ENCODE peak calls at places on chromosomes 3 and 15, in four cellular contexts. One of them, this sample, is unnamed.

GRCh38 chr15:62783303-62783957 is 259.1 kb upstream of the TPM1 start:
- DNase-seq in A673: no peak
- DNase-seq in CD8-positive, alpha-beta T cell: no peak
- DNase-seq in astrocyte of the spinal cord: peak
- DNase-seq in this sample: no peak

GRCh38 chr3:69776926-69777581 is 37.8 kb downstream of the MITF start:
- DNase-seq in A673: no peak
- DNase-seq in astrocyte of the spinal cord: no peak
- DNase-seq in CD8-positive, alpha-beta T cell: no peak
- DNase-seq in this sample: no peak

GRCh38 chr3:48013288-48013980 is 2.8 kb downstream of the MAP4 start:
- DNase-seq in CD8-positive, alpha-beta T cell: no peak
- DNase-seq in astrocyte of the spinal cord: peak
- DNase-seq in A673: peak
- DNase-seq in this sample: no peak

GRCh38 chr3:183502782-183503181 is 52.7 kb downstream of the KLHL6 start:
- DNase-seq in A673: peak
- DNase-seq in CD8-positive, alpha-beta T cell: no peak
- DNase-seq in astrocyte of the spinal cord: no peak
- DNase-seq in this sample: no peak

GRCh38 chr3:6250167-6250566 is 610.7 kb upstream of the GRM7 start:
- DNase-seq in astrocyte of the spinal cord: no peak
- DNase-seq in A673: no peak
- DNase-seq in CD8-positive, alpha-beta T cell: no peak
- DNase-seq in this sample: no peak

GRCh38 chr3:16319307-16319706 is 54.3 kb downstream of the OXNAD1 start:
- DNase-seq in A673: peak
- DNase-seq in astrocyte of the spinal cord: no peak
- DNase-seq in CD8-positive, alpha-beta T cell: peak
- DNase-seq in this sample: no peak

GRCh38 chr3:151460774-151461450 is at the start of gene IGSF10:
- DNase-seq in CD8-positive, alpha-beta T cell: no peak
- DNase-seq in A673: peak
- DNase-seq in astrocyte of the spinal cord: no peak
- DNase-seq in this sample: no peak

GRCh38 chr3:126551066-126551838 is 7.5 kb downstream of the C3orf22 start:
- DNase-seq in astrocyte of the spinal cord: no peak
- DNase-seq in A673: no peak
- DNase-seq in CD8-positive, alpha-beta T cell: no peak
- DNase-seq in this sample: no peak

GRCh38 chr3:160006282-160007163 is 17.9 kb downstream of the IL12A start:
- DNase-seq in astrocyte of the spinal cord: peak
- DNase-seq in A673: peak
- DNase-seq in CD8-positive, alpha-beta T cell: no peak
- DNase-seq in this sample: no peak

DNA sequence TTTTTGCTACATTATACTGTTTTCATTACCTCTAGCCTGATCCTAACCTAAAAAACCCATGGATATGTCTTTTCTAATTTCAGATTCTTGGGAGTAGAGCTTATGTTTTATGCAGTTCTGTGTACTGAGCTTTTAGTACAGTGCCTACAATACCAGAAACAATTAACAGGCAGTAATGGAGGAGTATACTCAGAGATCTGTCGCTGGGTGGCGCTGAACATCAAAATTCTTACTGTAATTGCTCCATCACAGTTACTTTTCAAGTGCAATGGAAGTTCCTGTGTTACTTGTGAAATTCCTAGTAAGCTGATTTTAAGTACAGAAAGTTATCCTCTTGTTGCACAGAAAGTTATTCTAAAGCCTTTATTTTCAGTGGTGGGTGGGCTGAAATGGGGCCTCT is 66.9 kb downstream of the RNF13 start:
- DNase-seq in A673: peak
- DNase-seq in CD8-positive, alpha-beta T cell: no peak
- DNase-seq in astrocyte of the spinal cord: peak
- DNase-seq in this sample: no peak
- TF ChIP-seq CTCF in A673: peak
- TF ChIP-seq CTCF in CD8-positive, alpha-beta T cell: peak
- TF ChIP-seq CTCF in astrocyte of the spinal cord: peak
- TF ChIP-seq CTCF in this sample: peak

DNA sequence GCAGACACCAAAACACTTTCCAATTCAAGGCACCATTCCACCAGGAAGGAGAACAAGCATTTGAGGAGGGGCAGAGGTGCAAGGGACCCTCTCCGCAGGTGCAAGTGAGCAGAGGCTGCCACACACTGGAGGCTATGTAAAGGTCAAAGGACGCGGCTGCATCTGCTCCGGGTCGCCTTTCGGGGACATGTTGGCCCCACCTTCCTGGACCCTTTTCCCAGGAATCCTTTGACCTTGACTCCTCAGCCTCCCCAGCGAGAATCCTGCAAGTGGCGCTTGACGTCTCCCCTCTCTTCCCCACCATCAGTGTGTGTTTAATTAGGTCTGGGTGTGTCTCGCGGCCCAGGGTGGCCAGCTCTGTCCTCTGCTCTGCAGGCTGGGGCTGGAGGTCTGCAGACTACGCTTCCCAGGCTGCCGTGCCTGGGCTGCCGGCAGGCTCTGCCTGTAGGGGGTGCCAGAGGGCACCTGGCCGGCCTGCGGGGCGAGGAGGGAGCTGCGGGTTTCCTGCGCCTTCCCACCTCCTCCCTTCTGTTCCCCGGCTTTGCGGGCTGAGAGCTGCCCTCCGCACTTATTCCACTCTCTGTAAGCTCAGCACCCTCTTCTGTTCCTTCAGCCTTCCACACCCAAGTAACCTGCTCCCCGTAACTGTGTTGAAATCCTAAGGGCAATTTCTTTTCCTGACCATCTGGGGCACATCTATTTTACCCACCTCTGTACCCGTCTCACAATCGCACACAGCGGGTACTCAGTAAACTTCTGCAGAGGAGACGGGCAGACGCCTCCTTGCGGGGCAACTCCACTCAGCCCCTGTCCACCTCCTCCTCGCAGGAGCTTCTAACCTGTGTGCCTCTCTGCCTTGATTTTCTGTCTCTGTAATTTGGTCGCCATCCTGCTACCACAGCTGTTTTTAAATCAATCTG is 129.8 kb downstream of the NSMCE3 start:
- DNase-seq in A673: peak
- DNase-seq in CD8-positive, alpha-beta T cell: peak
- DNase-seq in astrocyte of the spinal cord: peak
- DNase-seq in this sample: peak
- TF ChIP-seq CTCF in A673: peak
- TF ChIP-seq CTCF in CD8-positive, alpha-beta T cell: peak
- TF ChIP-seq CTCF in astrocyte of the spinal cord: peak
- TF ChIP-seq CTCF in this sample: peak

GRCh38 chr15:29734917-29735572 is 87.2 kb downstream of the TJP1 start:
- DNase-seq in CD8-positive, alpha-beta T cell: no peak
- DNase-seq in astrocyte of the spinal cord: peak
- DNase-seq in A673: peak
- DNase-seq in this sample: no peak

GRCh38 chr15:29736745-29737023 is 85.6 kb downstream of the TJP1 start:
- DNase-seq in astrocyte of the spinal cord: peak
- DNase-seq in CD8-positive, alpha-beta T cell: no peak
- DNase-seq in A673: no peak
- DNase-seq in this sample: no peak

GRCh38 chr15:29736012-29736744 is 86.1 kb downstream of the TJP1 start:
- DNase-seq in A673: no peak
- DNase-seq in astrocyte of the spinal cord: peak
- DNase-seq in CD8-positive, alpha-beta T cell: no peak
- DNase-seq in this sample: no peak

DNA sequence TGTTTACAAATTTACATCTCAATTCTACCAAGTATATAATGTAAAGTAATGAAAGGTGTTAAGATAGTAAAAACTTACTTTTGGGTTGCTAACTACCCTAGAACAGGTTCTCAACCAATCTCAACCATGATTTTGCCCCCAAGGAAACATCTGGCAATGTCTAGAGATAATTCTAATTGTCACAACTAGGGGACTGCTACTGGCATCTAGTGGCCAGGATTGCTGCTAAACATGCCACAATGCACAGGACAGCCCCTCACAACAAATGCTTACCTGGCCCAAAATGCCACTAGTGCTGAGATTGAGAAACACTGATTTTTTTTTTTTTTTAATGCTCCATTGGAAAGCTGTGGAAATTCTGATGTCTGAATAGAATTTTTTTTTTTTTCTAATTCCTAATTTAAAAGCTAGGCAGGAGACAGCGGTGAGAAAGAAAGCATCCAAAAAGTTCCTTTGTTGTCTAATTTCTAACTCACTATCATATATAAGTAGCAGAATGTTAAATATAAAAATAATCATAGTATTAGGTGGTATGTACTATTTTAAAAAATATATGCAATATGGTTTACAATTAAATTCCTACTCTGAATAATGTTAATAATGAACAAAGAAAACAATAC is 81.5 kb downstream of the TJP1 start:
- DNase-seq in A673: peak
- DNase-seq in astrocyte of the spinal cord: no peak
- DNase-seq in CD8-positive, alpha-beta T cell: no peak
- DNase-seq in this sample: no peak
- TF ChIP-seq CTCF in A673: peak
- TF ChIP-seq CTCF in astrocyte of the spinal cord: peak
- TF ChIP-seq CTCF in CD8-positive, alpha-beta T cell: no peak
- TF ChIP-seq CTCF in this sample: no peak

GRCh38 chr15:64740361-64741170 is 34.8 kb downstream of the RBPMS2 start:
- DNase-seq in astrocyte of the spinal cord: peak
- DNase-seq in CD8-positive, alpha-beta T cell: no peak
- DNase-seq in A673: peak
- DNase-seq in this sample: no peak
- TF ChIP-seq CTCF in astrocyte of the spinal cord: peak
- TF ChIP-seq CTCF in CD8-positive, alpha-beta T cell: no peak
- TF ChIP-seq CTCF in A673: peak
- TF ChIP-seq CTCF in this sample: no peak

GRCh38 chr3:54830658-54831057 is 97.2 kb downstream of the LRTM1 start:
- DNase-seq in astrocyte of the spinal cord: peak
- DNase-seq in A673: no peak
- DNase-seq in CD8-positive, alpha-beta T cell: no peak
- DNase-seq in this sample: no peak
- TF ChIP-seq CTCF in astrocyte of the spinal cord: peak
- TF ChIP-seq CTCF in A673: peak
- TF ChIP-seq CTCF in CD8-positive, alpha-beta T cell: peak
- TF ChIP-seq CTCF in this sample: peak

DNA sequence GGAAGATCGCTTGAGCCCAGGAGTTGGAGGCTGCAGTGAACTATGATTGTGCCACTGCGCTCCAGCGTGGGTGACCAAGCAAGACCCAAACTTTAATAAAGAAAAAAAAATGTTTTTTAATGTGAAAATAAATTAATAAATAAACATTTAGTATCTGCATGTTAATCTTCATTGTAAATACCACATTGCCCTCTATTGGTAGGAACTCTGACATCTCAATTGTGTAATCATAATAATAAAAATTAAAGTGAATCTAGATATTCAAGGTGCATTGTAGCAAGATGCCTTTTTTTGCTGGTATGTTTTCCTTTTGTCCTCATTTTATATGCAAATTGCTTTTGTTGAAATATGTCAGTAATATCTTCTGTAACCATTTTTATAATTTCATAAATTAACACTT is 95.0 kb upstream of the LIMD1 start:
- DNase-seq in CD8-positive, alpha-beta T cell: no peak
- DNase-seq in astrocyte of the spinal cord: peak
- DNase-seq in A673: peak
- DNase-seq in this sample: no peak
- TF ChIP-seq CTCF in CD8-positive, alpha-beta T cell: peak
- TF ChIP-seq CTCF in astrocyte of the spinal cord: peak
- TF ChIP-seq CTCF in A673: peak
- TF ChIP-seq CTCF in this sample: peak

DNA sequence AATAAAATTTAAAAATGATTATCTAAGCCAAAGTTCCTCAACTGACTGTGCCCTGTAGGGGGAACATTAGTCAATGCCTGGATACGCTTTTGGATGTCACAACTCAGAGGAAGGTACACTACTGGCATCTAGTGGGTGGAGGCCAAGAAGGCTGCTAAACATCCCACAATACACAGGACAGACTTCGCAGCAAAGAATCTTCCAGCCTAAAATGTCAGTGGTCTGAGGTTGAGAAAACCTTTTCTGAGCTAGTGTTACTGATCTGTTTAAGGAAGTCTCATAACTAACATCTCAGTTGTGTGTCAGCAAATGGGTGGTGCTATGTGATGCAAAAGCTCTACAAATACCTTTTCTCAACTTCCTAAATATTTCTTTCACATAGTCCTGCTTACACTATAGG is 20.9 kb upstream of the LDHAL6B start:
- DNase-seq in astrocyte of the spinal cord: no peak
- DNase-seq in A673: peak
- DNase-seq in CD8-positive, alpha-beta T cell: no peak
- DNase-seq in this sample: peak
- TF ChIP-seq CTCF in astrocyte of the spinal cord: no peak
- TF ChIP-seq CTCF in A673: peak
- TF ChIP-seq CTCF in CD8-positive, alpha-beta T cell: no peak
- TF ChIP-seq CTCF in this sample: peak

GRCh38 chr3:188370081-188370830 is 216.3 kb downstream of the LPP start:
- DNase-seq in A673: no peak
- DNase-seq in astrocyte of the spinal cord: no peak
- DNase-seq in CD8-positive, alpha-beta T cell: no peak
- DNase-seq in this sample: no peak
- TF ChIP-seq CTCF in A673: no peak
- TF ChIP-seq CTCF in astrocyte of the spinal cord: no peak
- TF ChIP-seq CTCF in CD8-positive, alpha-beta T cell: no peak
- TF ChIP-seq CTCF in this sample: no peak

DNA sequence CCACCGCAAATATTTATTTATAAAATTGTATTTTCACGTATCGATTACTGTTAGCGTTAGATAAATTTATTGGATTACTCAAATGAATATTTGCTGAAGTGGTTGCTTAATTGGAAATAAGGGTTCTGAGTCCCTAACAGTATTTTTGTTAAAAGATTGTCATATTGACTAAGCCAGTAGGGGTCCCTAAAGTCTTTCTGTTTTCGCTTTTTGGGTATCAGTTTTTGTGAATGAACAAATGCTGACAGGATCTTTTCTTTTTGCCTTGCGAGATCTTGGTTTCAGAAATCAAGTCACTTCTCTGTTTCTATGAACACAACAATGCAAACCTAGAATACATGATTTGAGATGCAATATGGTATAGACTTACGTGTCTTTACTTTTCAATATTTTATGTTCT is 7.1 kb downstream of the RAD51 start:
- DNase-seq in astrocyte of the spinal cord: peak
- DNase-seq in CD8-positive, alpha-beta T cell: no peak
- DNase-seq in A673: peak
- DNase-seq in this sample: no peak
- TF ChIP-seq CTCF in astrocyte of the spinal cord: no peak
- TF ChIP-seq CTCF in CD8-positive, alpha-beta T cell: peak
- TF ChIP-seq CTCF in A673: peak
- TF ChIP-seq CTCF in this sample: no peak

GRCh38 chr3:2268779-2269178 is 170.1 kb downstream of the CNTN4 start:
- DNase-seq in A673: peak
- DNase-seq in astrocyte of the spinal cord: no peak
- DNase-seq in CD8-positive, alpha-beta T cell: no peak
- DNase-seq in this sample: no peak
- TF ChIP-seq CTCF in A673: no peak
- TF ChIP-seq CTCF in astrocyte of the spinal cord: no peak
- TF ChIP-seq CTCF in CD8-positive, alpha-beta T cell: no peak
- TF ChIP-seq CTCF in this sample: no peak

This sample was measured in CD14-positive monocyte.